ENCODE peak calls at places on chromosomes 2 and 18, in five cellular contexts. One of them, this sample, is unnamed.
A peak's percentile ranks its signal among the peaks of the same experiment; 100 is the strongest.

GRCh38 chr2:235573331-235574221 is 79.7 kb downstream of the AGAP1 start:
- DNase-seq in brain microvascular endothelial cell: no peak
- DNase-seq in tibial nerve: no peak
- DNase-seq in SJCRH30: no peak
- DNase-seq in GM12878: no peak
- DNase-seq in this sample: no peak

GRCh38 chr2:189633392-189633811 is 27.9 kb upstream of the ASNSD1 start:
- DNase-seq in SJCRH30: no peak
- DNase-seq in brain microvascular endothelial cell: no peak
- DNase-seq in tibial nerve: no peak
- DNase-seq in GM12878: no peak
- DNase-seq in this sample: no peak

GRCh38 chr2:1599301-1600085 is 144.8 kb downstream of the PXDN start:
- DNase-seq in brain microvascular endothelial cell: no peak
- DNase-seq in tibial nerve: no peak
- DNase-seq in GM12878: no peak
- DNase-seq in SJCRH30: no peak
- DNase-seq in this sample: no peak

GRCh38 chr2:212032536-212033219 is 505.9 kb downstream of the ERBB4 start:
- DNase-seq in brain microvascular endothelial cell: peak; percentile 42
- DNase-seq in SJCRH30: no peak
- DNase-seq in GM12878: no peak
- DNase-seq in tibial nerve: no peak
- DNase-seq in this sample: no peak

GRCh38 chr2:159046966-159047365 is 78.5 kb downstream of the TANC1 start:
- DNase-seq in GM12878: no peak
- DNase-seq in SJCRH30: no peak
- DNase-seq in brain microvascular endothelial cell: peak; percentile 62
- DNase-seq in tibial nerve: no peak
- DNase-seq in this sample: no peak

GRCh38 chr2:1234731-1235308 is 178.4 kb upstream of the TPO start:
- DNase-seq in GM12878: no peak
- DNase-seq in brain microvascular endothelial cell: peak; percentile 99
- DNase-seq in SJCRH30: no peak
- DNase-seq in tibial nerve: no peak
- DNase-seq in this sample: no peak

GRCh38 chr2:42741140-42741539 is 22.8 kb downstream of the OXER1 start:
- DNase-seq in tibial nerve: no peak
- DNase-seq in brain microvascular endothelial cell: no peak
- DNase-seq in GM12878: no peak
- DNase-seq in SJCRH30: no peak
- DNase-seq in this sample: no peak

GRCh38 chr2:85390941-85391669 is 19.1 kb downstream of the CAPG start:
- DNase-seq in GM12878: no peak
- DNase-seq in SJCRH30: peak; percentile 22
- DNase-seq in brain microvascular endothelial cell: no peak
- DNase-seq in tibial nerve: peak; percentile 60
- DNase-seq in this sample: no peak

GRCh38 chr2:469521-469920 is 181.6 kb upstream of the ALKAL2 start:
- DNase-seq in tibial nerve: no peak
- DNase-seq in GM12878: no peak
- DNase-seq in brain microvascular endothelial cell: no peak
- DNase-seq in SJCRH30: no peak
- DNase-seq in this sample: no peak

GRCh38 chr2:26564121-26564520 is 77.0 kb downstream of the CIB4 start:
- DNase-seq in SJCRH30: no peak
- DNase-seq in GM12878: no peak
- DNase-seq in brain microvascular endothelial cell: no peak
- DNase-seq in tibial nerve: no peak
- DNase-seq in this sample: no peak

GRCh38 chr2:85961754-85962153 is 73.0 kb upstream of the ST3GAL5 start:
- DNase-seq in GM12878: no peak
- DNase-seq in tibial nerve: no peak
- DNase-seq in SJCRH30: peak; percentile 29
- DNase-seq in brain microvascular endothelial cell: no peak
- DNase-seq in this sample: no peak

GRCh38 chr2:178298785-178299212 is 104.5 kb downstream of the OSBPL6 start:
- DNase-seq in GM12878: no peak
- DNase-seq in brain microvascular endothelial cell: no peak
- DNase-seq in tibial nerve: no peak
- DNase-seq in SJCRH30: no peak
- DNase-seq in this sample: no peak

GRCh38 chr2:73852020-73852419 is 23.3 kb downstream of the STAMBP start:
- DNase-seq in tibial nerve: no peak
- DNase-seq in SJCRH30: no peak
- DNase-seq in brain microvascular endothelial cell: peak; percentile 72
- DNase-seq in GM12878: no peak
- DNase-seq in this sample: no peak

GRCh38 chr2:62036761-62037250 is 131.3 kb downstream of the COMMD1 start:
- DNase-seq in brain microvascular endothelial cell: no peak
- DNase-seq in GM12878: no peak
- DNase-seq in SJCRH30: no peak
- DNase-seq in tibial nerve: no peak
- DNase-seq in this sample: no peak

GRCh38 chr2:55030766-55031165 is 19.5 kb downstream of the RTN4 start:
- DNase-seq in brain microvascular endothelial cell: no peak
- DNase-seq in SJCRH30: no peak
- DNase-seq in tibial nerve: no peak
- DNase-seq in GM12878: no peak
- DNase-seq in this sample: no peak

GRCh38 chr2:153386481-153386891 is 92.1 kb downstream of the RPRM start:
- DNase-seq in tibial nerve: no peak
- DNase-seq in SJCRH30: peak; percentile 54
- DNase-seq in GM12878: no peak
- DNase-seq in brain microvascular endothelial cell: no peak
- DNase-seq in this sample: no peak

GRCh38 chr2:236753611-236754010 is 184.0 kb downstream of the ACKR3 start:
- DNase-seq in GM12878: no peak
- DNase-seq in tibial nerve: no peak
- DNase-seq in brain microvascular endothelial cell: no peak
- DNase-seq in SJCRH30: no peak
- DNase-seq in this sample: no peak

GRCh38 chr2:189836644-189837043 is 52.4 kb downstream of the PMS1 start:
- DNase-seq in SJCRH30: peak; percentile 14
- DNase-seq in GM12878: no peak
- DNase-seq in tibial nerve: no peak
- DNase-seq in brain microvascular endothelial cell: peak; percentile 51
- DNase-seq in this sample: no peak

GRCh38 chr2:215777481-215778044 is 235.8 kb downstream of the MREG start:
- DNase-seq in tibial nerve: no peak
- DNase-seq in SJCRH30: no peak
- DNase-seq in GM12878: no peak
- DNase-seq in brain microvascular endothelial cell: no peak
- DNase-seq in this sample: no peak

GRCh38 chr2:143514413-143514812 is 385.2 kb downstream of the ARHGAP15 start:
- DNase-seq in GM12878: no peak
- DNase-seq in SJCRH30: no peak
- DNase-seq in brain microvascular endothelial cell: no peak
- DNase-seq in tibial nerve: no peak
- DNase-seq in this sample: no peak

GRCh38 chr2:73850009-73850408 is 21.2 kb downstream of the STAMBP start:
- DNase-seq in GM12878: no peak
- DNase-seq in SJCRH30: peak; percentile 14
- DNase-seq in brain microvascular endothelial cell: no peak
- DNase-seq in tibial nerve: no peak
- DNase-seq in this sample: no peak

GRCh38 chr18:46070683-46071614 is 1.1 kb downstream of the PSTPIP2 start:
- DNase-seq in GM12878: no peak
- DNase-seq in brain microvascular endothelial cell: no peak
- DNase-seq in SJCRH30: no peak
- DNase-seq in tibial nerve: no peak
- DNase-seq in this sample: no peak

GRCh38 chr2:240374085-240374907 is 61.2 kb upstream of the GPC1 start:
- DNase-seq in tibial nerve: no peak
- DNase-seq in brain microvascular endothelial cell: peak; percentile 82
- DNase-seq in GM12878: no peak
- DNase-seq in SJCRH30: peak; percentile 79
- DNase-seq in this sample: no peak

GRCh38 chr18:48009116-48009825 is 78.8 kb upstream of the SMAD2 start:
- DNase-seq in brain microvascular endothelial cell: no peak
- DNase-seq in SJCRH30: no peak
- DNase-seq in GM12878: no peak
- DNase-seq in tibial nerve: no peak
- DNase-seq in this sample: no peak

GRCh38 chr2:46954951-46955571 is 39.5 kb upstream of the MCFD2 start:
- DNase-seq in SJCRH30: peak; percentile 78
- DNase-seq in GM12878: no peak
- DNase-seq in tibial nerve: peak; percentile 52
- DNase-seq in brain microvascular endothelial cell: peak; percentile 88
- DNase-seq in this sample: no peak

DNA sequence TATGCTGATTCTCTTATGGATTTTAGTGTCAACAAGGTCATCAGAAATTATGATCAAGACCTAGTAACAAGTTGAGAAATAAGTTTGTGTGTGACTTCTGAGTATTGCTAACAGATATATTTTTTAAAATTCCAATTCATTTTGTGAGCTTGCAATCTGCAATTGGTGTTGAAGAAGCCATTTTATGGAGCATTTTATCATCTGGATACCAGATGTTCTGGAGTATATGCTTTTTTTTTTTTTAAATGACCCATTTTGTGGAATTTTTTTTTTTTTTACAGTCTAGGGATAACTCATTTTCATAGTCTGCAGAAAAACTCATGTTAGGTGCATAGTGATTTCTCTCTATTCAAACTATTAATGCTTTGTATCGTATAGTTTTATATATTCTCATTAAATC is 12.6 kb downstream of the QPCT start:
- DNase-seq in brain microvascular endothelial cell: no peak
- DNase-seq in SJCRH30: no peak
- DNase-seq in GM12878: no peak
- DNase-seq in tibial nerve: no peak
- DNase-seq in this sample: no peak
- H3K27me3 ChIP-seq in brain microvascular endothelial cell: no peaks in the 10 kb centered on the region
- H3K27me3 ChIP-seq in SJCRH30: no peaks in the 10 kb centered on the region
- H3K27me3 ChIP-seq in GM12878: peaks cover 3% of the 10 kb centered on the region
- H3K27me3 ChIP-seq in tibial nerve: no peaks in the 10 kb centered on the region
- H3K27me3 ChIP-seq in this sample: no peaks in the 10 kb centered on the region

DNA sequence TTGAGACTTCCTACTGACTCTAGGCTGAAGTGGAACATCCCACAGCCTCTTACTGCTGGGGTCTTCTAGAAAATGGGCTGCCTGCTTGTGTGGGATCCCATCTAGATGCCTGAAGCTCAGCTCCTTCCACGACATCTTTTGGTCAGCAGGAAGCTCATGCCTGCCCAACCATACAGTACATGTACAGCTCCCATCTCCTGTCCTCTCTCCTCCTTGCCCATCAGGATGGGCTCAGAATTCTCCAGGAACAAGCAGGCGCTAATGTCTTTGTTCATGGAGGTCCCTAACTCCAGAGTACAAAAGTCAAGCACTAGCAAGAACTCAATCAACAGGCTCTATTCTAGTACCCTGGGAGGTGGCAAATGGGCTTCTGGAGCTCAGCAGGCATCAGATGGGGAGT is 31.7 kb upstream of the GPR17 start:
- DNase-seq in tibial nerve: no peak
- DNase-seq in SJCRH30: no peak
- DNase-seq in GM12878: no peak
- DNase-seq in brain microvascular endothelial cell: no peak
- DNase-seq in this sample: no peak
- H3K27me3 ChIP-seq in tibial nerve: no peaks in the 10 kb centered on the region
- H3K27me3 ChIP-seq in SJCRH30: no peaks in the 10 kb centered on the region
- H3K27me3 ChIP-seq in GM12878: no peaks in the 10 kb centered on the region
- H3K27me3 ChIP-seq in brain microvascular endothelial cell: no peaks in the 10 kb centered on the region
- H3K27me3 ChIP-seq in this sample: peaks cover under 1% of the 10 kb centered on the region

GRCh38 chr2:101982630-101983029 is 9.1 kb upstream of the IL1R2 start:
- DNase-seq in SJCRH30: no peak
- DNase-seq in brain microvascular endothelial cell: no peak
- DNase-seq in tibial nerve: no peak
- DNase-seq in GM12878: no peak
- DNase-seq in this sample: no peak

GRCh38 chr2:101981484-101981883 is 10.3 kb upstream of the IL1R2 start:
- DNase-seq in tibial nerve: no peak
- DNase-seq in brain microvascular endothelial cell: no peak
- DNase-seq in GM12878: no peak
- DNase-seq in SJCRH30: no peak
- DNase-seq in this sample: no peak

GRCh38 chr2:101983486-101983885 is 8.3 kb upstream of the IL1R2 start:
- DNase-seq in tibial nerve: no peak
- DNase-seq in brain microvascular endothelial cell: no peak
- DNase-seq in GM12878: no peak
- DNase-seq in SJCRH30: no peak
- DNase-seq in this sample: no peak

GRCh38 chr2:101980368-101980767 is 11.4 kb upstream of the IL1R2 start:
- DNase-seq in GM12878: no peak
- DNase-seq in tibial nerve: no peak
- DNase-seq in brain microvascular endothelial cell: no peak
- DNase-seq in SJCRH30: no peak
- DNase-seq in this sample: no peak

DNA sequence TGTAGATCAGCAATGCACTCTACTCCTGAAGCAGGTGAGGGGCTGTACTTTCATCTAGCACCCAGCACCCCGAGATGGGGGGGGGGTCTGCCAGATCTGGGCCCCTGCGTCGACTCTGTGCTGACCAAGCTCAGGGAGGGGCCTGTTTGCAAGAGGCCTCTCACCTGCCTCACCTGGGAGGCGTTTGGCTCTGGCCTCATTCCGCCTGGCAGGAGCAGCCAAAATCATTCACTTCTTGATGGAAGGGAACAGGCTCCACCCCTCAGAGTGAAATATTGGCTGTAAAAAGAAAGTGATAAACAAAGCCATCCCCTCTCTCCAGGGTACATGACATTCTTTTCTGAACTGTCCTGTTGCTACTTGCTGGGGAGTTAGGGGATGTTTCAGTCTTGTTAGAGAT is 10.7 kb upstream of the IL1R2 start:
- DNase-seq in brain microvascular endothelial cell: no peak
- DNase-seq in tibial nerve: no peak
- DNase-seq in GM12878: no peak
- DNase-seq in SJCRH30: no peak
- DNase-seq in this sample: no peak
- H3K27me3 ChIP-seq in brain microvascular endothelial cell: no peaks in the 10 kb centered on the region
- H3K27me3 ChIP-seq in tibial nerve: no peaks in the 10 kb centered on the region
- H3K27me3 ChIP-seq in GM12878: no peaks in the 10 kb centered on the region
- H3K27me3 ChIP-seq in SJCRH30: no peaks in the 10 kb centered on the region
- H3K27me3 ChIP-seq in this sample: no peaks in the 10 kb centered on the region

DNA sequence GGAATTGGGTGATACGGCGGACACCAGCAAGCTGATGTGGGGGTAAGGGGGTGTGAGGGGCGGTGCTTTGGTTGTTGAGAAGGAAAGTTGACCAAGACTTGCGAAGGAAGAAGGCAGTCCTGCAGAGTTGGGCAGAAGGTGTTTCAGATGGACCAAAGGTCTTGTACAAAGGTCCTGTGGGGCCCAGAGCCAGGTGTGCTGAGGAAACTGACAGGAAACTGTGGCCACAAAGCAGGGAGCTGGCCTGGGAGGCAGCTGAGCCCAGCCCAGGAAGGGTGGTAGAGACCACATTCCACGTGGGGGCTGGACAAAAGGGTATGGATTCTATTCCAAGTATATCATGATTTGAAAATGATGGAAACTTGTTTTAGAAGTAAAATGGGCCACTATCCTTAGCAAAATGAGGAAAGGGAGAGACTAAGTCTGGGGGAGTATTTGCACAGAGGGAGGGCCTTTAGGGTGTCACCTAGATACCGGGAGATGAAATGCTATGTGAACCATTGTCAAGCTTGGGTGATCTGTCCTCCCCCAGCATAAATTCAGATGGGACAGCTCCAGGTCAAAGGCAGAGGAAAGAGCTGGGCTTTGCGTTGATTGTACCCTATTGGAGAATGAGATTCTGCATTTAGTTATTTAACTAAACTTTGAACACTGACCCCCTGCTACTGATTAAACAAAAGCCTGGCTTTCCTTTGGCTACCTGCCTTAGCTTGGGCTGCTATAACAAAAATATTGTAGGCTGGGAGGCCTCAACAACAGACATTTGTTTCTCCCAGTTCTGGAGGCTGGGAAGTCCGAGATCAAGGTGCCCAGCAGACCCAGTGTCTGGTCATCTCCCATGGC is 4.3 kb upstream of the EDAR start:
- DNase-seq in SJCRH30: no peak
- DNase-seq in brain microvascular endothelial cell: no peak
- DNase-seq in GM12878: no peak
- DNase-seq in tibial nerve: no peak
- DNase-seq in this sample: no peak
- H3K27me3 ChIP-seq in SJCRH30: peaks cover 3% of the 10 kb centered on the region
- H3K27me3 ChIP-seq in brain microvascular endothelial cell: peaks cover 12% of the 10 kb centered on the region
- H3K27me3 ChIP-seq in GM12878: no peaks in the 10 kb centered on the region
- H3K27me3 ChIP-seq in tibial nerve: no peaks in the 10 kb centered on the region
- H3K27me3 ChIP-seq in this sample: no peaks in the 10 kb centered on the region